ENCODE peak calls at places on chromosomes 6 and 20, in ten cellular contexts. E is dorsolateral prefrontal cortex, X is A549, S is PC-3, T is heart right ventricle, M is AG04450, Y is mesothelial cell of epicardium, F is WTC11, N is lower leg skin, G is GM13976. J is an unnamed sample.

GRCh38 chr6:38739532-38739931 is 24.4 kb downstream of the DNAH8 start:
- DNase-seq in E (no peak), X (no peak), S (peak; percentile 32), T (no peak), M (no peak), Y (no peak), F (no peak), N (no peak), G (no peak), J (no peak)

GRCh38 chr6:155687645-155688044 is 232.0 kb upstream of the NOX3 start:
- DNase-seq in E (no peak), X (no peak), S (no peak), T (no peak), M (no peak), Y (no peak), F (no peak), N (no peak), G (no peak), J (no peak)

GRCh38 chr6:166343157-166343502 is 785 bp upstream of the SFT2D1 start:
- DNase-seq in E (no peak), X (no peak), S (no peak), T (no peak), M (no peak), Y (no peak), F (no peak), N (no peak), G (peak; percentile 51), J (no peak)

GRCh38 chr20:23186808-23187207 is 100.7 kb upstream of the CD93 start:
- DNase-seq in E (no peak), X (no peak), S (no peak), T (no peak), M (no peak), Y (no peak), F (no peak), N (no peak), G (no peak), J (no peak)

GRCh38 chr20:20370087-20370575 is 2.2 kb downstream of the INSM1 start:
- DNase-seq in E (no peak), X (no peak), S (no peak), T (no peak), M (no peak), Y (no peak), F (no peak), N (no peak), G (no peak), J (no peak)

GRCh38 chr20:57500235-57500634 is 24.7 kb downstream of the CTCFL start:
- DNase-seq in E (no peak), X (no peak), S (no peak), T (no peak), M (no peak), Y (no peak), F (no peak), N (peak; percentile 58), G (no peak), J (no peak)

GRCh38 chr6:132122871-132123270 is 171.7 kb upstream of the CCN2 start:
- DNase-seq in E (no peak), X (no peak), S (no peak), T (no peak), M (peak; percentile 100), Y (no peak), F (no peak), N (no peak), G (no peak), J (peak; percentile 63)

GRCh38 chr6:57248311-57248895 is 26.3 kb upstream of the RAB23 start:
- DNase-seq in E (no peak), X (no peak), S (no peak), T (no peak), M (no peak), Y (no peak), F (no peak), N (no peak), G (no peak), J (no peak)

DNA sequence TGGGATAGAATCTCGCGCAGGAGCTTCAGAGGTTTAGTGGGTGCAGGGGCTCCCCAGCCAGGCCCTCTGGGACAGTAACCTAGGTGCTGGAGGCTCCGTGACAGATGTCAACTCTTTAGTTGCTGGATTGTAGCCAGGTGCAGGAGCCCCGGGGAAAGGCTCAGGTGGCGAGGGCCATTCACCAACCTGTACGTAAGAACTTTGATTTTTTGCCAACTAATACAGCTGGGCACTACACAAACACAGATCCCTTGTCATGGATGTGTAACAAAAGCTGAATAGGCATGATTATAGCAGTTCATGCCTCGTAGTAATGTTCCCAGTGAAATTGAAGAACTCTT is 82.6 kb downstream of the CDC5L start:
- DNase-seq in E (no peak), X (no peak), S (no peak), T (no peak), M (no peak), Y (no peak), F (no peak), N (peak; percentile 82), G (no peak), J (no peak)
- TF ChIP-seq CTCF in E (no peak), X (no peak), S (peak; percentile 27), T (no peak), M (no peak), Y (no peak), F (no peak), N (no peak), G (no peak), J (no peak)

GRCh38 chr20:59561228-59561605 is 43.1 kb upstream of the PHACTR3 start:
- DNase-seq in E (no peak), X (no peak), S (no peak), T (no peak), M (no peak), Y (no peak), F (no peak), N (no peak), G (peak; percentile 12), J (no peak)

GRCh38 chr20:59559024-59559817 is 45.1 kb upstream of the PHACTR3 start:
- DNase-seq in E (peak; percentile 78), X (no peak), S (no peak), T (no peak), M (no peak), Y (no peak), F (no peak), N (peak; percentile 60), G (no peak), J (no peak)

GRCh38 chr20:59559863-59560262 is 44.5 kb upstream of the PHACTR3 start:
- DNase-seq in E (no peak), X (no peak), S (no peak), T (no peak), M (no peak), Y (no peak), F (no peak), N (no peak), G (peak; percentile 18), J (no peak)

GRCh38 chr20:59561614-59562277 is 42.6 kb upstream of the PHACTR3 start:
- DNase-seq in E (no peak), X (no peak), S (no peak), T (no peak), M (no peak), Y (no peak), F (no peak), N (no peak), G (peak; percentile 10), J (no peak)

DNA sequence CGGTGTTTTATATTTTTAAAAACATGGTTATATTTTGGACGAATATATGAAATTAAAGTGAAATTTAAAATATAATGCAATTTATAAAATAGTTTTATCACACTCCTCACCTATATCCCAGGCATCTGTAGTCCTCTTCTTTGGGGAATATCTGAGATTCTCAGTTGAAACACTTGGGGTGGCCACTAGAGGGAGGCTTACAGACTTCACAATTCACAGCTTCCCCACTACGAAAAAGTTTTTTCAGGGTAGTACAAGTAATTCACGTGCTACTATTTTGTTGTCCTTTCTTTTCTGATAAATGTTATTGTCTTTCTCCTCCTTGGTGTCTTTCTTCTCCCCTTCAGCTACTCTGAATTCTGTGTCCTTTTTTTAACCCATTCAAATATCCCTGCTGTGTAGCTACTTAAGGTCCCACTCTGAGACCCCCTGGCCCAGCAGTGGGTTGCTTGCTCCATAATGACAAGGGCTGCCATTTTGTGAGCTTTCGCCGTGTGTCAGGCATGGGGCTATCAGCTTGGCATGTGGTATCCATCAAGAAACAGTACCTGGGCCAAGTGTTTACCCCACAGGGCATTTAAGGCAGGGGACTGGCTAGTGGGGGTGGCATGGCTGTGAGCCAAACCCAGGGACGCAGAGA is 43.6 kb upstream of the PHACTR3 start:
- DNase-seq in E (no peak), X (peak; percentile 75), S (peak; percentile 42), T (no peak), M (no peak), Y (no peak), F (no peak), N (no peak), G (peak; percentile 66), J (no peak)
- TF ChIP-seq CTCF in E (no peak), X (peak; percentile 43), S (peak; percentile 68), T (peak; percentile 59), M (peak; percentile 58), Y (peak; percentile 44), F (peak; percentile 48), N (no peak), G (peak; percentile 28), J (peak; percentile 72)

DNA sequence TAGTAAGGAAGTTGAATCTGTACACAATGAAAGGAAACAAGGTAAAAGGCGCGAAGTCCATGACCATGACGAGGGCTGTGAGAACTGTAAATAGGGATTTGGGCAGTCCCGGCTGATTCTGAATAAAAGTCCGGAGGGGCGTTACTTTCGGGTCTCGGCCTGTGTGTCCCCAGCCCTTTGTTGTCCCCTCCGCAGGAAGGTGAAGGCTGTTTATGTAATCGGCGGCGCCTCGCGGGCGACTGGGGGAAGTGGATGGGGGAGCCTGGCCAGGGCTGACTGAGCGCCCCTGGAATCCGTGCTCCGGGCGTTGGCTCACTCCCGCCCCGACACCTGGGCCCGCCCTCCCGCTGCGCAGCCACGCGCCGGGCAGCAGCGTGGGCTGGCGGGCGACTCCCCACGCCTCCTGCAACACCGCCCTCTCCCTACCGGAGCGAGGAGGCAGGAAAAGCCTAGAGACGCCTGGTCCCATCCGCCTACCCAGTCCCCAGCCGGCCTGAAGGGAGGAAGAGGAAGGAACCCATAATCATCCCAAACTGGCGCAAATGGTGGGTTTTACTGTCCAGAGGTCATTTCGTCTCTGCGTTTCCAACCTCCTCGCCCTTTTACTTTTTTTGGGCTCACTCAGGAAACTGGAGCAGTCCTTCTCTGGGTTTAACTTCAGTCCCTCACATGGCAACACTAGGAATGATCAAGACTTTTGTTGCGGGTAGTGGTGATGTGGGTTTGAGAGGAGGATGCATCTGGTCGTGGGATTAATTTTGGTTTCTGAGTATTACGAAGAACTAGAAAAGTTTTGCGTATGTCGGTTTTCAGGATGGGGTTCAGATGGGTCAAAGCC is 12.1 kb downstream of the TRIM31 start:
- DNase-seq in E (no peak), X (no peak), S (peak; percentile 75), T (peak; percentile 40), M (no peak), Y (no peak), F (peak; percentile 56), N (peak; percentile 89), G (peak; percentile 43), J (no peak)
- TF ChIP-seq CTCF in E (no peak), X (no peak), S (peak; percentile 13), T (no peak), M (no peak), Y (no peak), F (no peak), N (no peak), G (no peak), J (no peak)

DNA sequence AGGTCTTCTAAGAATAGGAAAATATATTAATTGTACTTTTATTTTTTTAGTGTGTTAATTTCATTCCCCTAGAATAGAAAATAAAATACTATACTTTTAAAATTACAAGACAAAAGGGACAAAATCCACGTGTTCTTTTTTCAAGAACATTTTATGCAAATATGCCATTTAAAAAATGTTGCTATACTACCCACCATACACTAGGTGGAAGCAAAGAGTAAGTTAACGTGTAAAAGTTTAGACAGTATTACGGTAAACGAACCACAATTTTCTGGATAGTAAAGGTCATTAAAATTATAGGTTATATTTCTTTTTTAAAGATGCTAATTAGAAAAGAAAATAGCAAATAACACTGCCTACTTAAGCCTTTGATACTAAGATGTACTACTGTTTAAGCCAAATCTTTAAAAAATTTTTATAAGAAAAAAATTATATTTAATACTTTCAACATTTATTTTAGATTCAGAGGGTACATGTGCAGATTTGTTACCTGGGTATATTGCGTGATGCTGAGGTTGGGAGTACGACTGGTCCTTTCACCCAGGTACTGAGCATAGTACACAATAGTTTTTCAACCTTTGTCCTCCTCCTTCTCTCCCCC is 287.6 kb downstream of the PHF3 start:
- DNase-seq in E (no peak), X (peak; percentile 7), S (peak; percentile 55), T (no peak), M (peak; percentile 11), Y (no peak), F (no peak), N (no peak), G (peak; percentile 56), J (no peak)
- TF ChIP-seq CTCF in E (peak; percentile 52), X (peak; percentile 46), S (peak; percentile 57), T (peak; percentile 67), M (peak; percentile 67), Y (peak; percentile 80), F (no peak), N (no peak), G (peak; percentile 34), J (peak; percentile 54)